ENCODE peak calls at places on chromosomes 2 and 18, in five cellular contexts. One of them, this sample, is unnamed.

GRCh38 chr2:152920846-152921245 is 202.4 kb downstream of the ARL6IP6 start:
- DNase-seq in fibroblast of mammary gland: peak
- DNase-seq in activated B cell treated with CpG ODN at 0.5 μM for 24 hours: no peak
- DNase-seq in right lobe of liver: no peak
- DNase-seq in cardiac muscle cell: peak
- DNase-seq in this sample: no peak

GRCh38 chr2:153971914-153972313 is 100.2 kb downstream of the GALNT13 start:
- DNase-seq in fibroblast of mammary gland: no peak
- DNase-seq in activated B cell treated with CpG ODN at 0.5 μM for 24 hours: no peak
- DNase-seq in right lobe of liver: no peak
- DNase-seq in cardiac muscle cell: no peak
- DNase-seq in this sample: no peak

GRCh38 chr2:70735065-70735464 is 32.9 kb downstream of the ADD2 start:
- DNase-seq in fibroblast of mammary gland: no peak
- DNase-seq in activated B cell treated with CpG ODN at 0.5 μM for 24 hours: no peak
- DNase-seq in right lobe of liver: no peak
- DNase-seq in cardiac muscle cell: no peak
- DNase-seq in this sample: no peak

GRCh38 chr18:52277785-52278184 is 62.2 kb upstream of the DCC start:
- DNase-seq in fibroblast of mammary gland: no peak
- DNase-seq in activated B cell treated with CpG ODN at 0.5 μM for 24 hours: no peak
- DNase-seq in right lobe of liver: no peak
- DNase-seq in cardiac muscle cell: no peak
- DNase-seq in this sample: no peak

GRCh38 chr18:62938006-62938405 is 222.7 kb downstream of the PHLPP1 start:
- DNase-seq in fibroblast of mammary gland: peak
- DNase-seq in activated B cell treated with CpG ODN at 0.5 μM for 24 hours: no peak
- DNase-seq in right lobe of liver: no peak
- DNase-seq in cardiac muscle cell: no peak
- DNase-seq in this sample: peak

GRCh38 chr2:16726147-16726546 is 60.5 kb upstream of the CYRIA start:
- DNase-seq in fibroblast of mammary gland: peak
- DNase-seq in activated B cell treated with CpG ODN at 0.5 μM for 24 hours: no peak
- DNase-seq in right lobe of liver: no peak
- DNase-seq in cardiac muscle cell: no peak
- DNase-seq in this sample: no peak

GRCh38 chr2:165720526-165720925 is 73.5 kb downstream of the GALNT3 start:
- DNase-seq in fibroblast of mammary gland: peak
- DNase-seq in activated B cell treated with CpG ODN at 0.5 μM for 24 hours: no peak
- DNase-seq in right lobe of liver: no peak
- DNase-seq in cardiac muscle cell: no peak
- DNase-seq in this sample: peak

GRCh38 chr2:106269591-106270291 is 75.6 kb upstream of the UXS1 start:
- DNase-seq in fibroblast of mammary gland: no peak
- DNase-seq in activated B cell treated with CpG ODN at 0.5 μM for 24 hours: peak
- DNase-seq in right lobe of liver: peak
- DNase-seq in cardiac muscle cell: peak
- DNase-seq in this sample: no peak

GRCh38 chr2:191243154-191243553 is 2.0 kb upstream of the MYO1B start:
- DNase-seq in fibroblast of mammary gland: no peak
- DNase-seq in activated B cell treated with CpG ODN at 0.5 μM for 24 hours: no peak
- DNase-seq in right lobe of liver: no peak
- DNase-seq in cardiac muscle cell: no peak
- DNase-seq in this sample: no peak

GRCh38 chr2:42922790-42923631 is 130.6 kb upstream of the HAAO start:
- DNase-seq in fibroblast of mammary gland: peak
- DNase-seq in activated B cell treated with CpG ODN at 0.5 μM for 24 hours: no peak
- DNase-seq in right lobe of liver: no peak
- DNase-seq in cardiac muscle cell: no peak
- DNase-seq in this sample: peak

GRCh38 chr2:178163395-178163794 is 30.9 kb upstream of the OSBPL6 start:
- DNase-seq in fibroblast of mammary gland: peak
- DNase-seq in activated B cell treated with CpG ODN at 0.5 μM for 24 hours: no peak
- DNase-seq in right lobe of liver: no peak
- DNase-seq in cardiac muscle cell: no peak
- DNase-seq in this sample: no peak

GRCh38 chr2:63814114-63814513 is 27.6 kb upstream of the UGP2 start:
- DNase-seq in fibroblast of mammary gland: peak
- DNase-seq in activated B cell treated with CpG ODN at 0.5 μM for 24 hours: no peak
- DNase-seq in right lobe of liver: no peak
- DNase-seq in cardiac muscle cell: no peak
- DNase-seq in this sample: no peak

GRCh38 chr18:48192542-48192941 is 216.6 kb downstream of the ZBTB7C start:
- DNase-seq in fibroblast of mammary gland: no peak
- DNase-seq in activated B cell treated with CpG ODN at 0.5 μM for 24 hours: no peak
- DNase-seq in right lobe of liver: peak
- DNase-seq in cardiac muscle cell: no peak
- DNase-seq in this sample: no peak

GRCh38 chr18:61892683-61893303 is at the start of gene RNF152:
- DNase-seq in fibroblast of mammary gland: no peak
- DNase-seq in activated B cell treated with CpG ODN at 0.5 μM for 24 hours: no peak
- DNase-seq in right lobe of liver: peak
- DNase-seq in cardiac muscle cell: peak
- DNase-seq in this sample: peak

GRCh38 chr2:168371273-168371992 is 84.6 kb upstream of the CERS6 start:
- DNase-seq in fibroblast of mammary gland: no peak
- DNase-seq in activated B cell treated with CpG ODN at 0.5 μM for 24 hours: no peak
- DNase-seq in right lobe of liver: no peak
- DNase-seq in cardiac muscle cell: no peak
- DNase-seq in this sample: no peak

GRCh38 chr18:7336616-7337015 is 105.7 kb downstream of the LRRC30 start:
- DNase-seq in fibroblast of mammary gland: no peak
- DNase-seq in activated B cell treated with CpG ODN at 0.5 μM for 24 hours: no peak
- DNase-seq in right lobe of liver: no peak
- DNase-seq in cardiac muscle cell: no peak
- DNase-seq in this sample: no peak

GRCh38 chr18:9711361-9712129 is 3.4 kb downstream of the RAB31 start:
- DNase-seq in fibroblast of mammary gland: no peak
- DNase-seq in activated B cell treated with CpG ODN at 0.5 μM for 24 hours: no peak
- DNase-seq in right lobe of liver: peak
- DNase-seq in cardiac muscle cell: no peak
- DNase-seq in this sample: no peak

GRCh38 chr2:185188656-185189055 is 549.9 kb upstream of the FSIP2 start:
- DNase-seq in fibroblast of mammary gland: no peak
- DNase-seq in activated B cell treated with CpG ODN at 0.5 μM for 24 hours: no peak
- DNase-seq in right lobe of liver: no peak
- DNase-seq in cardiac muscle cell: no peak
- DNase-seq in this sample: no peak

GRCh38 chr2:144519934-144520717 is at the start of gene ZEB2:
- DNase-seq in fibroblast of mammary gland: peak
- DNase-seq in activated B cell treated with CpG ODN at 0.5 μM for 24 hours: peak
- DNase-seq in right lobe of liver: no peak
- DNase-seq in cardiac muscle cell: peak
- DNase-seq in this sample: peak

GRCh38 chr2:143686585-143687164 is 557.5 kb downstream of the ARHGAP15 start:
- DNase-seq in fibroblast of mammary gland: peak
- DNase-seq in activated B cell treated with CpG ODN at 0.5 μM for 24 hours: no peak
- DNase-seq in right lobe of liver: no peak
- DNase-seq in cardiac muscle cell: peak
- DNase-seq in this sample: peak

GRCh38 chr2:197010200-197011020 is 83.9 kb upstream of the PGAP1 start:
- DNase-seq in fibroblast of mammary gland: no peak
- DNase-seq in activated B cell treated with CpG ODN at 0.5 μM for 24 hours: no peak
- DNase-seq in right lobe of liver: no peak
- DNase-seq in cardiac muscle cell: no peak
- DNase-seq in this sample: no peak

GRCh38 chr2:176642074-176642473 is 372.8 kb downstream of the MTX2 start:
- DNase-seq in fibroblast of mammary gland: peak
- DNase-seq in activated B cell treated with CpG ODN at 0.5 μM for 24 hours: no peak
- DNase-seq in right lobe of liver: no peak
- DNase-seq in cardiac muscle cell: no peak
- DNase-seq in this sample: peak

GRCh38 chr2:233822781-233823730 is 31.3 kb downstream of the HJURP start:
- DNase-seq in fibroblast of mammary gland: no peak
- DNase-seq in activated B cell treated with CpG ODN at 0.5 μM for 24 hours: no peak
- DNase-seq in right lobe of liver: peak
- DNase-seq in cardiac muscle cell: no peak
- DNase-seq in this sample: no peak

GRCh38 chr2:170821631-170822291 is 5.1 kb downstream of the GAD1 start:
- DNase-seq in fibroblast of mammary gland: no peak
- DNase-seq in activated B cell treated with CpG ODN at 0.5 μM for 24 hours: no peak
- DNase-seq in right lobe of liver: no peak
- DNase-seq in cardiac muscle cell: no peak
- DNase-seq in this sample: no peak

GRCh38 chr2:170817999-170818293 is 1.3 kb downstream of the GAD1 start:
- DNase-seq in fibroblast of mammary gland: no peak
- DNase-seq in activated B cell treated with CpG ODN at 0.5 μM for 24 hours: no peak
- DNase-seq in right lobe of liver: no peak
- DNase-seq in cardiac muscle cell: no peak
- DNase-seq in this sample: no peak

GRCh38 chr2:170820647-170821630 is 4.3 kb downstream of the GAD1 start:
- DNase-seq in fibroblast of mammary gland: no peak
- DNase-seq in activated B cell treated with CpG ODN at 0.5 μM for 24 hours: no peak
- DNase-seq in right lobe of liver: no peak
- DNase-seq in cardiac muscle cell: no peak
- DNase-seq in this sample: no peak

GRCh38 chr2:170818294-170819104 is 1.8 kb downstream of the GAD1 start:
- DNase-seq in fibroblast of mammary gland: no peak
- DNase-seq in activated B cell treated with CpG ODN at 0.5 μM for 24 hours: peak
- DNase-seq in right lobe of liver: no peak
- DNase-seq in cardiac muscle cell: no peak
- DNase-seq in this sample: no peak

GRCh38 chr2:170819941-170820646 is 3.4 kb downstream of the GAD1 start:
- DNase-seq in fibroblast of mammary gland: no peak
- DNase-seq in activated B cell treated with CpG ODN at 0.5 μM for 24 hours: no peak
- DNase-seq in right lobe of liver: no peak
- DNase-seq in cardiac muscle cell: no peak
- DNase-seq in this sample: no peak
- TF ChIP-seq CTCF in fibroblast of mammary gland: no peak
- TF ChIP-seq CTCF in activated B cell treated with CpG ODN at 0.5 μM for 24 hours: no peak
- TF ChIP-seq CTCF in right lobe of liver: no peak
- TF ChIP-seq CTCF in cardiac muscle cell: no peak
- TF ChIP-seq CTCF in this sample: no peak

GRCh38 chr2:195317533-195317932 is 339.5 kb upstream of the SLC39A10 start:
- DNase-seq in fibroblast of mammary gland: no peak
- DNase-seq in activated B cell treated with CpG ODN at 0.5 μM for 24 hours: no peak
- DNase-seq in right lobe of liver: no peak
- DNase-seq in cardiac muscle cell: no peak
- DNase-seq in this sample: no peak

GRCh38 chr2:195313976-195314375 is 343.1 kb upstream of the SLC39A10 start:
- DNase-seq in fibroblast of mammary gland: no peak
- DNase-seq in activated B cell treated with CpG ODN at 0.5 μM for 24 hours: no peak
- DNase-seq in right lobe of liver: no peak
- DNase-seq in cardiac muscle cell: no peak
- DNase-seq in this sample: no peak

GRCh38 chr2:195316485-195316884 is 340.5 kb upstream of the SLC39A10 start:
- DNase-seq in fibroblast of mammary gland: no peak
- DNase-seq in activated B cell treated with CpG ODN at 0.5 μM for 24 hours: no peak
- DNase-seq in right lobe of liver: no peak
- DNase-seq in cardiac muscle cell: no peak
- DNase-seq in this sample: no peak

GRCh38 chr2:195308163-195308562 is 348.9 kb upstream of the SLC39A10 start:
- DNase-seq in fibroblast of mammary gland: no peak
- DNase-seq in activated B cell treated with CpG ODN at 0.5 μM for 24 hours: no peak
- DNase-seq in right lobe of liver: no peak
- DNase-seq in cardiac muscle cell: no peak
- DNase-seq in this sample: no peak

DNA sequence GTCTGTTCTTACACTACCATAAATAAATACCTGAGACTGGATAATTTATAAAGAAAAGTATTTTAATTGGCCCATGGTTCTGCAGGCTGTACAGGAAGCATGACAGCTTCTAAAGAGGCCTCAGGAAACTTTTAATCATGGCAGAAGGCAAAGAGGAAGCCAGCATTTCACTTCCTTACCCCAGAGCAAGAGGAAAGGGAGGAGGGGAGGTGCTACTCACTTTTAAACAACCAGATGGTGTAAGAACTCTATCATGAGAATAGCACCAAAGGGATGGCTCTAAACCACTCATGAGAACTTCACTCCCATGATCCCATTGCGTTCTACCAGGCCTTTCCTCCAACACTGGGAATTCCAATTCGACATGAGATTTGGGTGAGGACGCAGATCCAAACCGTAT is 344.4 kb upstream of the SLC39A10 start:
- DNase-seq in fibroblast of mammary gland: no peak
- DNase-seq in activated B cell treated with CpG ODN at 0.5 μM for 24 hours: no peak
- DNase-seq in right lobe of liver: no peak
- DNase-seq in cardiac muscle cell: no peak
- DNase-seq in this sample: peak
- TF ChIP-seq CTCF in fibroblast of mammary gland: no peak
- TF ChIP-seq CTCF in activated B cell treated with CpG ODN at 0.5 μM for 24 hours: no peak
- TF ChIP-seq CTCF in right lobe of liver: no peak
- TF ChIP-seq CTCF in cardiac muscle cell: no peak
- TF ChIP-seq CTCF in this sample: peak

GRCh38 chr18:58362829-58363231 is 266.1 kb downstream of the ALPK2 start:
- DNase-seq in fibroblast of mammary gland: no peak
- DNase-seq in activated B cell treated with CpG ODN at 0.5 μM for 24 hours: no peak
- DNase-seq in right lobe of liver: no peak
- DNase-seq in cardiac muscle cell: no peak
- DNase-seq in this sample: no peak

GRCh38 chr18:58367425-58368140 is 261.3 kb downstream of the ALPK2 start:
- DNase-seq in fibroblast of mammary gland: no peak
- DNase-seq in activated B cell treated with CpG ODN at 0.5 μM for 24 hours: no peak
- DNase-seq in right lobe of liver: no peak
- DNase-seq in cardiac muscle cell: no peak
- DNase-seq in this sample: peak

GRCh38 chr18:58363767-58364540 is 264.9 kb downstream of the ALPK2 start:
- DNase-seq in fibroblast of mammary gland: peak
- DNase-seq in activated B cell treated with CpG ODN at 0.5 μM for 24 hours: no peak
- DNase-seq in right lobe of liver: no peak
- DNase-seq in cardiac muscle cell: no peak
- DNase-seq in this sample: peak

GRCh38 chr18:58362027-58362575 is 266.8 kb downstream of the ALPK2 start:
- DNase-seq in fibroblast of mammary gland: peak
- DNase-seq in activated B cell treated with CpG ODN at 0.5 μM for 24 hours: no peak
- DNase-seq in right lobe of liver: no peak
- DNase-seq in cardiac muscle cell: no peak
- DNase-seq in this sample: peak

DNA sequence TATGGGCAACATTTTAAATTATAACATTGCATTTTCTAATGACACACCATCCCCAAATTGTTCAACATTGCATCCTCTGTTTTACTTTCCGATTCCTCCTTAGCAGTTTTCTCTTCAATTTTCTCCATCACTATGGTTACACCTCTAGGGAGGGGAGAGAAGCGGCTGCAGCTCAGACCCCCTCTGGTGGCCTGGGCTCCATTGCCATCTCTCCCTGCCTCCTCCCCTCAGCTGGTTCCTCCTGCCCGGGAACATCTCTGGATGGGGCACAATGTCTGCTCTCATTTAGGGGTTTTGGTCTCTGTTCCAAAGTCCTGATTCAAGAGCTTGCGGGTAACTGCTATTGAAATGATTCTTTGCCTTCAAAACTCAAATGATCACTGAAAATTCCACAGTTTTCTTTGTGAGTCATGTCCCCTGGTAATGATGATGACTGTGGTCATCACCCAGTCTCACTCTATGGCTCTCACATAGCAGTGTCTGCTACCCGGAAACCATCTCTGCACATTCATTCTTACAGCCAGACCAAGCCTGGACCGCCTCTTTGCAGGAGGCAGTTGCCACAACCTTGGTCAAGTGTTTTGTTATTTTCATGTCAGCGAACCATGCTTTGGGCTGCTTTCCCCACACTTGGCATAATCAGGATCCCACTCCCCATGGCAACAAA is 263.9 kb downstream of the ALPK2 start:
- DNase-seq in fibroblast of mammary gland: peak
- DNase-seq in activated B cell treated with CpG ODN at 0.5 μM for 24 hours: no peak
- DNase-seq in right lobe of liver: no peak
- DNase-seq in cardiac muscle cell: no peak
- DNase-seq in this sample: no peak
- TF ChIP-seq CTCF in fibroblast of mammary gland: peak
- TF ChIP-seq CTCF in activated B cell treated with CpG ODN at 0.5 μM for 24 hours: no peak
- TF ChIP-seq CTCF in right lobe of liver: no peak
- TF ChIP-seq CTCF in cardiac muscle cell: no peak
- TF ChIP-seq CTCF in this sample: no peak

GRCh38 chr2:194867328-194867727 is 789.7 kb upstream of the SLC39A10 start:
- DNase-seq in fibroblast of mammary gland: peak
- DNase-seq in activated B cell treated with CpG ODN at 0.5 μM for 24 hours: no peak
- DNase-seq in right lobe of liver: no peak
- DNase-seq in cardiac muscle cell: peak
- DNase-seq in this sample: peak
- TF ChIP-seq CTCF in fibroblast of mammary gland: peak
- TF ChIP-seq CTCF in activated B cell treated with CpG ODN at 0.5 μM for 24 hours: no peak
- TF ChIP-seq CTCF in right lobe of liver: peak
- TF ChIP-seq CTCF in cardiac muscle cell: peak
- TF ChIP-seq CTCF in this sample: peak